ENCODE peak calls at places on chromosomes 5 and 9, in seven cellular contexts. Z is ELR, A is RPMI7951, H is EL, S is NCI-H2029 treated with DMSO at 0.1 percent for 48 hours, K is AG10803, W is neuronal stem cell. Q is an unnamed sample.

GRCh38 chr5:176596689-176597416 is 13.1 kb downstream of the GPRIN1 start:
- DNase-seq in W (no peak), K (peak; percentile 23), Z (no peak), A (no peak), H (no peak), S (no peak), Q (no peak)

GRCh38 chr9:107749787-107750444 is 260.3 kb upstream of the KLF4 start:
- DNase-seq in A (peak; percentile 97), W (no peak), K (peak; percentile 96), H (peak; percentile 96), Z (peak; percentile 94), S (peak; percentile 91), Q (no peak)

GRCh38 chr9:127979333-127980055 is 1.3 kb downstream of the EEIG1 start:
- DNase-seq in S (no peak), W (no peak), Z (peak; percentile 62), K (peak; percentile 51), H (peak; percentile 67), A (peak; percentile 47), Q (peak; percentile 7)

GRCh38 chr5:159965031-159965837 is 43.7 kb upstream of the TTC1 start:
- DNase-seq in W (no peak), Z (peak; percentile 77), K (peak; percentile 66), H (peak; percentile 78), S (no peak), A (peak; percentile 36), Q (peak; percentile 19)

GRCh38 chr9:113238859-113239231 is 17.5 kb downstream of the SLC31A1 start:
- DNase-seq in Z (no peak), H (no peak), A (no peak), S (no peak), W (no peak), K (peak; percentile 12), Q (no peak)

GRCh38 chr9:13688990-13689600 is 409.6 kb upstream of the MPDZ start:
- DNase-seq in S (no peak), A (no peak), K (peak; percentile 18), Z (peak; percentile 14), W (no peak), H (peak; percentile 10), Q (peak; percentile 2)

GRCh38 chr5:42791151-42791550 is 20.5 kb downstream of the SELENOP start:
- DNase-seq in A (peak; percentile 47), S (no peak), Z (no peak), W (no peak), K (peak; percentile 50), H (no peak), Q (no peak)

GRCh38 chr9:70587143-70587710 is 172.8 kb upstream of the KLF9 start:
- DNase-seq in Z (peak; percentile 26), H (peak; percentile 64), S (no peak), A (peak; percentile 68), K (peak; percentile 74), W (no peak), Q (no peak)

GRCh38 chr5:132265336-132266030 is 8.0 kb downstream of the PDLIM4 start:
- DNase-seq in Z (peak; percentile 97), H (peak; percentile 98), A (peak; percentile 95), W (no peak), S (no peak), K (peak; percentile 97), Q (peak; percentile 92)

GRCh38 chr5:115170128-115170923 is 618 bp upstream of the TRIM36 start:
- DNase-seq in S (no peak), W (no peak), Z (peak; percentile 13), K (peak; percentile 6), H (no peak), A (no peak), Q (peak; percentile 60)

GRCh38 chr5:126052120-126052519 is 371.1 kb upstream of the GRAMD2B start:
- DNase-seq in K (no peak), Z (no peak), A (no peak), W (no peak), S (no peak), H (no peak), Q (no peak)

GRCh38 chr9:127121628-127122175 is 733 bp downstream of the ANGPTL2 start:
- DNase-seq in H (peak; percentile 41), Z (peak; percentile 41), K (peak; percentile 38), S (no peak), W (peak; percentile 43), A (peak; percentile 42), Q (no peak)

GRCh38 chr9:34417734-34418133 is 40.6 kb downstream of the FAM219A start:
- DNase-seq in A (no peak), W (no peak), Z (no peak), S (peak; percentile 26), K (no peak), H (no peak), Q (no peak)

GRCh38 chr5:135998889-135999288 is 29.9 kb upstream of the TGFBI start:
- DNase-seq in K (no peak), S (no peak), Z (no peak), A (no peak), W (no peak), H (no peak), Q (no peak)

GRCh38 chr5:174608631-174609097 is 115.7 kb upstream of the MSX2 start:
- DNase-seq in Z (no peak), H (no peak), S (no peak), K (no peak), W (no peak), A (peak; percentile 80), Q (no peak)

GRCh38 chr9:19408316-19408692 is 505 bp upstream of the ACER2 start:
- DNase-seq in K (no peak), W (no peak), S (no peak), Z (no peak), A (peak; percentile 58), H (no peak), Q (no peak)

GRCh38 chr9:133854785-133855184 is 116.6 kb upstream of the SARDH start:
- DNase-seq in H (no peak), Z (no peak), W (no peak), K (no peak), S (no peak), A (no peak), Q (no peak)

GRCh38 chr9:112112519-112112918 is 62.6 kb downstream of the SUSD1 start:
- DNase-seq in K (peak; percentile 85), A (peak; percentile 88), Z (peak; percentile 96), W (no peak), S (no peak), H (peak; percentile 89), Q (peak; percentile 95)

GRCh38 chr5:14720236-14720923 is 55.9 kb downstream of the OTULIN start:
- DNase-seq in K (peak; percentile 62), W (no peak), Z (peak; percentile 76), H (peak; percentile 60), S (no peak), A (peak; percentile 59), Q (no peak)

GRCh38 chr9:126424511-126424910 is 97.9 kb downstream of the MVB12B start:
- DNase-seq in Z (no peak), H (no peak), S (no peak), W (no peak), A (no peak), K (no peak), Q (no peak)

GRCh38 chr5:100818340-100818739 is 84.7 kb downstream of the ST8SIA4 start:
- DNase-seq in A (no peak), K (no peak), W (no peak), Z (no peak), H (no peak), S (no peak), Q (no peak)

GRCh38 chr5:133801955-133802751 is 166.3 kb downstream of the C5orf15 start:
- DNase-seq in Z (no peak), A (peak; percentile 42), S (peak; percentile 21), K (peak; percentile 30), H (peak; percentile 3), W (no peak), Q (no peak)

GRCh38 chr5:172189693-172190296 is 1.8 kb upstream of the STK10 start:
- DNase-seq in S (no peak), W (no peak), H (no peak), A (no peak), Z (no peak), K (no peak), Q (no peak)

GRCh38 chr9:97985058-97985861 is 2.1 kb downstream of the ANP32B start:
- DNase-seq in S (peak; percentile 32), Z (peak; percentile 54), W (no peak), H (peak; percentile 39), K (peak; percentile 20), A (peak; percentile 24), Q (no peak)

Q was measured in kidney glomerular epithelial cell.